ENCODE peak calls at places on chromosomes 4 and X, in five cellular contexts. O, D, B, T and S are unnamed samples.

GRCh38 chr4:7607156-7607910 is 172.6 kb upstream of the PSAPL1 start:
- DNase-seq in O (no peak), D (no peak), B (no peak), T (no peak), S (peak)

GRCh38 chr4:139977838-139978604 is 176.0 kb downstream of the MAML3 start:
- DNase-seq in O (no peak), D (no peak), B (no peak), T (no peak), S (no peak)

GRCh38 chr4:52588771-52589591 is 70.1 kb downstream of the USP46 start:
- DNase-seq in O (peak), D (peak), B (no peak), T (no peak), S (no peak)

GRCh38 chr4:145736241-145736831 is 56.4 kb downstream of the C4orf51 start:
- DNase-seq in O (no peak), D (peak), B (no peak), T (peak), S (peak)

GRCh38 chrX:153726286-153727107 is 1.8 kb downstream of the ABCD1 start:
- DNase-seq in O (peak), D (peak), B (peak), T (peak), S (peak)

GRCh38 chr4:10565166-10565780 is 108.0 kb upstream of the ZNF518B start:
- DNase-seq in O (no peak), D (no peak), B (no peak), T (no peak), S (no peak)

GRCh38 chr4:74671074-74671698 is 123.1 kb downstream of the BTC start:
- DNase-seq in O (peak), D (no peak), B (no peak), T (no peak), S (no peak)

GRCh38 chr4:123631699-123632098 is 235.1 kb downstream of the SPRY1 start:
- DNase-seq in O (no peak), D (no peak), B (no peak), T (no peak), S (no peak)

GRCh38 chr4:86307432-86307831 is 52.4 kb downstream of the MAPK10 start:
- DNase-seq in O (no peak), D (no peak), B (no peak), T (no peak), S (no peak)

GRCh38 chrX:85698921-85699320 is 319.5 kb upstream of the POF1B start:
- DNase-seq in O (no peak), D (peak), B (no peak), T (no peak), S (no peak)

GRCh38 chr4:122423246-122423645 is 33.3 kb downstream of the IL2 start:
- DNase-seq in O (no peak), D (no peak), B (no peak), T (no peak), S (no peak)